ENCODE peak calls at places on chromosome 1, in eight cellular contexts. Z is GM10248, M is NCI-H524 treated with DMSO at 0.1 percent for 48 hours, L is tibial nerve, R is T47D, B is aorta, F is AG08395, W is occipital lobe. C is an unnamed sample.

GRCh38 chr1:112529301-112529700 is 20.5 kb downstream of the WNT2B start:
- DNase-seq in R (no peak), B (no peak), F (no peak), L (no peak), M (no peak), Z (no peak), W (no peak), C (no peak)

GRCh38 chr1:232223887-232224286 is 406.0 kb downstream of the SIPA1L2 start:
- DNase-seq in Z (no peak), M (no peak), F (no peak), W (no peak), B (no peak), R (no peak), L (no peak), C (no peak)

GRCh38 chr1:26787381-26787705 is 407 bp upstream of the PIGV start:
- DNase-seq in Z (peak), L (no peak), B (no peak), W (peak), F (no peak), M (no peak), R (no peak), C (peak)

GRCh38 chr1:41322101-41322661 is 39.1 kb upstream of the FOXO6 start:
- DNase-seq in Z (no peak), R (no peak), F (no peak), L (no peak), M (no peak), W (no peak), B (no peak), C (no peak)

GRCh38 chr1:2923351-2923750 is 97.9 kb upstream of the ACTRT2 start:
- DNase-seq in F (no peak), L (no peak), W (no peak), R (no peak), Z (no peak), B (no peak), M (no peak), C (no peak)

GRCh38 chr1:2386636-2387611 is 4.4 kb downstream of the MORN1 start:
- DNase-seq in W (no peak), Z (no peak), M (no peak), B (peak), F (no peak), L (no peak), R (no peak), C (no peak)

GRCh38 chr1:202852163-202852904 is 36.6 kb downstream of the RABIF start:
- DNase-seq in F (peak), W (no peak), M (no peak), Z (peak), R (peak), L (no peak), B (no peak), C (peak)

GRCh38 chr1:156893048-156893953 is at the start of gene PEAR1:
- DNase-seq in B (no peak), M (no peak), L (peak), F (no peak), Z (no peak), R (no peak), W (no peak), C (no peak)

GRCh38 chr1:174692313-174692712 is 244.5 kb downstream of the GPR52 start:
- DNase-seq in M (no peak), Z (no peak), L (no peak), B (no peak), W (no peak), F (peak), R (no peak), C (no peak)